ENCODE peak calls at places on chromosomes 16 and 17, in five cellular contexts. W is NCI-H2171 treated with DMSO at 0.1 percent for 48 hours, T is HEK293T, E is ureter, I is H1. G is an unnamed sample.

GRCh38 chr17:17812211-17813054 is 24.4 kb downstream of the SREBF1 start:
- DNase-seq in W (peak), T (peak), E (peak), I (no peak), G (peak)

GRCh38 chr17:16449121-16449570 is 33.8 kb downstream of the TRPV2 start:
- DNase-seq in W (no peak), T (no peak), E (no peak), I (no peak), G (no peak)

GRCh38 chr16:85350146-85350728 is 238.0 kb upstream of the CIBAR2 start:
- DNase-seq in W (peak), T (no peak), E (no peak), I (no peak), G (no peak)

GRCh38 chr17:49548506-49549310 is 27.0 kb upstream of the NXPH3 start:
- DNase-seq in W (no peak), T (peak), E (no peak), I (no peak), G (no peak)

GRCh38 chr17:45775148-45775547 is 9.0 kb upstream of the CRHR1 start:
- DNase-seq in W (peak), T (no peak), E (no peak), I (no peak), G (no peak)

GRCh38 chr17:14228903-14229302 is 7.8 kb downstream of the CDRT15 start:
- DNase-seq in W (no peak), T (no peak), E (no peak), I (no peak), G (no peak)

GRCh38 chr16:11636172-11636721 is 32.0 kb upstream of the SNN start:
- DNase-seq in W (peak), T (no peak), E (no peak), I (peak), G (no peak)

GRCh38 chr17:8807070-8807550 is 7.9 kb upstream of the MFSD6L start:
- DNase-seq in W (no peak), T (no peak), E (no peak), I (no peak), G (no peak)

GRCh38 chr17:57357392-57357784 is 101.1 kb downstream of the MSI2 start:
- DNase-seq in W (no peak), T (no peak), E (peak), I (no peak), G (no peak)

GRCh38 chr17:28720247-28720996 is 637 bp downstream of the RPL23A start:
- DNase-seq in W (peak), T (no peak), E (no peak), I (no peak), G (peak)

GRCh38 chr17:28527181-28527681 is 21.1 kb downstream of the FOXN1 start:
- DNase-seq in W (no peak), T (no peak), E (no peak), I (no peak), G (no peak)

GRCh38 chr16:17529982-17530760 is 59.4 kb upstream of the XYLT1 start:
- DNase-seq in W (peak), T (no peak), E (no peak), I (no peak), G (peak)

GRCh38 chr16:27285676-27286196 is 17.2 kb upstream of the NSMCE1 start:
- DNase-seq in W (no peak), T (no peak), E (peak), I (no peak), G (no peak)

GRCh38 chr17:7380321-7380720 is 568 bp upstream of the TNK1 start:
- DNase-seq in W (no peak), T (no peak), E (peak), I (no peak), G (no peak)

G was measured in CD4-positive, alpha-beta memory T cell.